ENCODE peak calls at places on chromosomes 3 and 15, in five cellular contexts. L is astrocyte, D is IMR-90, T is mammary epithelial cell, G is OCI-LY7. A is an unnamed sample. For H3K4me1, the result is how much of the 10 kb centered on the place peaks cover.

GRCh38 chr3:159856496-159857098 is 132.0 kb upstream of the IL12A start:
- DNase-seq in L (no peak), D (no peak), T (no peak), G (no peak), A (peak)

GRCh38 chr3:157290761-157291160 is 130.8 kb upstream of the CCNL1 start:
- DNase-seq in L (peak), D (peak), T (no peak), G (no peak), A (no peak)

GRCh38 chr3:48989796-48990635 is at the start of gene P4HTM:
- DNase-seq in L (peak), D (peak), T (peak), G (peak), A (peak)

GRCh38 chr3:182478369-182478768 is 314.9 kb upstream of the ATP11B start:
- DNase-seq in L (no peak), D (no peak), T (no peak), G (no peak), A (no peak)

GRCh38 chr3:140563206-140563605 is 114.7 kb upstream of the TRIM42 start:
- DNase-seq in L (no peak), D (no peak), T (no peak), G (no peak), A (no peak)

GRCh38 chr3:148646126-148646660 is 51.5 kb upstream of the AGTR1 start:
- DNase-seq in L (peak), D (peak), T (no peak), G (no peak), A (no peak)

GRCh38 chr3:84960581-84960980 is 1.8 kb downstream of the CADM2 start:
- DNase-seq in L (no peak), D (no peak), T (no peak), G (no peak), A (no peak)

GRCh38 chr15:42608767-42609488 is 33.5 kb downstream of the STARD9 start:
- DNase-seq in L (no peak), D (no peak), T (no peak), G (no peak), A (no peak)

GRCh38 chr3:119933197-119933596 is 151.3 kb downstream of the NR1I2 start:
- DNase-seq in L (no peak), D (no peak), T (no peak), G (no peak), A (no peak)

GRCh38 chr15:76181705-76182107 is 121.9 kb downstream of the TMEM266 start:
- DNase-seq in L (no peak), D (no peak), T (no peak), G (no peak), A (no peak)

GRCh38 chr3:144458283-144458682 is 486.7 kb downstream of the DIPK2A start:
- DNase-seq in L (no peak), D (no peak), T (no peak), G (no peak), A (no peak)

GRCh38 chr3:43747641-43748040 is 56.9 kb downstream of the ABHD5 start:
- DNase-seq in L (no peak), D (peak), T (no peak), G (no peak), A (peak)

GRCh38 chr15:89367485-89368451 is 33.1 kb upstream of the POLG start:
- DNase-seq in L (no peak), D (no peak), T (no peak), G (no peak), A (no peak)

GRCh38 chr3:146493221-146493620 is 23.9 kb upstream of the PLSCR2 start:
- DNase-seq in L (peak), D (peak), T (no peak), G (no peak), A (no peak)

GRCh38 chr3:152538518-152538917 is 269.8 kb downstream of the MBNL1 start:
- DNase-seq in L (no peak), D (no peak), T (no peak), G (no peak), A (no peak)

GRCh38 chr15:59138243-59138642 is 33.3 kb downstream of the CCNB2 start:
- DNase-seq in L (no peak), D (peak), T (no peak), G (peak), A (peak)

DNA sequence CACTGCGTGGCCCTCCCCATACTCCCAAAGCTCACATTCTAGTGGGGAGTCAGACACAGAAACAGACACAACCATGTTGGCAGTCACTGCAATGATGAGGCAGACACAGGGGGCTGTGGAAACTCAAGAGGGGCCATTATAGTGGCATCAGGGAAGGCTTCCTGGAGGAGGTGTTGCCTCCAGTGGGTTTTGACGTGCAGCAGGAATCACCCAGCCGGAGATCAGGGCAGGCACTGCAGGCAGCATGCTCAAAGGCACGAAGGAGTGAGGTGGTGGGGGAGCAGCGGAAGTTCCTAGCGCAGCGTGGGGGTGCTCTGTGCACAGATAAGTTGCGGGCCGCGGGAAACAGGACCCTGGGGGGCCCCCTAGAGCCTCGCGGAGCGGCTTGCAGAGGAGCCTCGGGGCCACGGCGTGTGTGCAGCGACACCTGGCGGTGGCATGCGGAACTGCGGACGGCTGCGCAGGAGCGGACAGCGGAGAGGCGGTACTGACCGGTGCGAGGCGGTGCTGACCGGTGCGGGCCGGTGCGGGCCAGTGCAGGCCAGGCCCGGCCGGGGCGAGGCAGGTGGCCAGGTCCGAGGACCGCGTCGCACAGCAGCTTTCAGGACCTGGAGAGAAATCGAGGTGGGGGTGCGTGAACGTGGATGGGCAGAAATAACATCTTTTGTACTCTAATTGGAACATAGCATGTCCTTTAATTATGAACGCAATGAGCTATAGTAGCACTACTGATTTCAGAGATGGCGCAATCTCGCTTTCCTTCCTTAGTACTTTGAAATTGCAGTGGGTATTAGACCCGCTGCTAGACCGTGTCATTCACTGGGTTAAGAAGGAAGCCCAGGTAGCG is 101.5 kb downstream of the FBLN2 start:
- DNase-seq in L (peak), D (peak), T (peak), G (peak), A (peak)
- H2AFZ ChIP-seq in L (no peak), D (peak), T (no peak), G (no peak), A (no peak)

GRCh38 chr3:41328916-41329315 is 129.6 kb downstream of the CTNNB1 start:
- DNase-seq in L (peak), D (peak), T (no peak), G (no peak), A (no peak)
- H3K4me1 ChIP-seq in L (under half), D (under half), T (under half), G (under half), A (under half)

DNA sequence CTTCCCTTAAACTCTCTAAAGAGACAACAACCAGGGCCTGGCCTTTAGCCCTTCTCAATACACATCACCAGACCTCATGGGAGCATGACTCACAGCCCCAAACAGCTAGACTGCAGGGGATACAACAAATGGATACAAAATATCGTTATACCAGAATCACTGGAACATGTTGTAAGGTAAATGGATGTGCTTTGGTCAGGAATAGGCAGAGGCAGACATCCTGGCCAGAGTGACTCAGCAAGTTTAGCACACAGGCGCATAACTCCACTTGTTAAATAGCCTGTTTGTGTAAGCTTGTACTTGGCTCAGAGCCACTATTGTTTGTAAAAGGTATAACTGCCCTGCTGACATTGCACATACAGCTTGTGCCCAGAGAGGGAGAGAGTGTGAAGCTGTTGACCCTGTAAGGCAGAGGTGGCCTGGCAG is 18.3 kb downstream of the TMED3 start:
- DNase-seq in L (peak), D (peak), T (peak), G (no peak), A (peak)
- TF ChIP-seq CTCF in L (no peak), D (no peak), T (no peak), G (no peak), A (no peak)

GRCh38 chr3:128617557-128618397 is 32.8 kb downstream of the RPN1 start:
- DNase-seq in L (peak), D (peak), T (peak), G (peak), A (peak)
- H2AFZ ChIP-seq in L (peak), D (peak), T (peak), G (peak), A (peak)

GRCh38 chr15:78049691-78050440 is 27.6 kb downstream of the TBC1D2B start:
- DNase-seq in L (peak), D (peak), T (peak), G (peak), A (no peak)

GRCh38 chr15:78051622-78052405 is 25.7 kb downstream of the TBC1D2B start:
- DNase-seq in L (peak), D (peak), T (no peak), G (peak), A (peak)

GRCh38 chr15:78048410-78048946 is 29.0 kb downstream of the TBC1D2B start:
- DNase-seq in L (no peak), D (no peak), T (no peak), G (no peak), A (no peak)

GRCh38 chr15:78050851-78051250 is 26.7 kb downstream of the TBC1D2B start:
- DNase-seq in L (peak), D (no peak), T (no peak), G (no peak), A (peak)

GRCh38 chr15:78050441-78050809 is 27.1 kb downstream of the TBC1D2B start:
- DNase-seq in L (peak), D (no peak), T (no peak), G (no peak), A (no peak)
- H3K4me1 ChIP-seq in L (under half), D (under half), T (under half), G (half or more), A (under half)

GRCh38 chr15:101561584-101561906 is 72.0 kb upstream of the PCSK6 start:
- DNase-seq in L (no peak), D (no peak), T (no peak), G (no peak), A (no peak)

GRCh38 chr15:101563397-101563796 is 73.9 kb upstream of the PCSK6 start:
- DNase-seq in L (no peak), D (no peak), T (no peak), G (no peak), A (no peak)

GRCh38 chr15:101559938-101560337 is 70.4 kb upstream of the PCSK6 start:
- DNase-seq in L (no peak), D (no peak), T (no peak), G (no peak), A (no peak)

GRCh38 chr15:101560722-101561583 is 71.4 kb upstream of the PCSK6 start:
- DNase-seq in L (no peak), D (no peak), T (no peak), G (no peak), A (no peak)

GRCh38 chr15:101562428-101563059 is 73.0 kb upstream of the PCSK6 start:
- DNase-seq in L (no peak), D (no peak), T (no peak), G (no peak), A (no peak)
- TF ChIP-seq CTCF in L (no peak), D (no peak), T (no peak), G (no peak), A (no peak)

GRCh38 chr3:99648091-99648490 is 9.7 kb downstream of the COL8A1 start:
- DNase-seq in L (peak), D (peak), T (peak), G (no peak), A (peak)
- H2AFZ ChIP-seq in L (no peak), D (no peak), T (no peak), G (no peak), A (no peak)

GRCh38 chr15:60655252-60655651 is 176.3 kb upstream of the ICE2 start:
- DNase-seq in L (no peak), D (no peak), T (no peak), G (no peak), A (no peak)
- H3K4me1 ChIP-seq in L (under half), D (under half), T (under half), G (under half), A (under half)

GRCh38 chr15:49622561-49622960 is 1.7 kb downstream of the DTWD1 start:
- DNase-seq in L (peak), D (no peak), T (no peak), G (no peak), A (no peak)
- TF ChIP-seq CTCF in L (no peak), D (no peak), T (no peak), G (no peak), A (no peak)

GRCh38 chr3:51942603-51943450 is 664 bp downstream of the PARP3 start:
- DNase-seq in L (peak), D (peak), T (peak), G (peak), A (peak)
- H2AFZ ChIP-seq in L (peak), D (peak), T (peak), G (peak), A (peak)